ENCODE peak calls at places on chromosomes 7 and 10, in ten cellular contexts. U, T, P, X, N, R, Y, F, O and B are unnamed samples.

GRCh38 chr7:105648561-105649401 is 67.5 kb upstream of the EFCAB10 start:
- DNase-seq in U (peak; percentile 60), T (no peak), P (no peak), X (no peak), N (peak; percentile 10), R (no peak), Y (no peak), F (no peak), O (no peak), B (no peak)

GRCh38 chr10:111410740-111411139 is 333.9 kb downstream of the ADRA2A start:
- DNase-seq in U (no peak), T (no peak), P (no peak), X (no peak), N (no peak), R (no peak), Y (no peak), F (no peak), O (no peak), B (no peak)

GRCh38 chr10:22655312-22655973 is 58.9 kb downstream of the PIP4K2A start:
- DNase-seq in U (no peak), T (no peak), P (no peak), X (no peak), N (no peak), R (no peak), Y (no peak), F (peak; percentile 81), O (no peak), B (no peak)

GRCh38 chr7:158946329-158946728 is 90.0 kb downstream of the DYNC2I1 start:
- DNase-seq in U (no peak), T (no peak), P (no peak), X (no peak), N (no peak), R (no peak), Y (no peak), F (no peak), O (no peak), B (no peak)

GRCh38 chr7:133484135-133484534 is 231.3 kb downstream of the EXOC4 start:
- DNase-seq in U (no peak), T (no peak), P (no peak), X (no peak), N (no peak), R (no peak), Y (no peak), F (no peak), O (no peak), B (no peak)

GRCh38 chr7:92546856-92547497 is 18.4 kb downstream of the RBM48 start:
- DNase-seq in U (no peak), T (no peak), P (no peak), X (no peak), N (no peak), R (no peak), Y (no peak), F (no peak), O (no peak), B (no peak)

GRCh38 chr7:76193478-76193877 is 8.2 kb upstream of the SRRM3 start:
- DNase-seq in U (no peak), T (no peak), P (no peak), X (no peak), N (no peak), R (no peak), Y (no peak), F (no peak), O (no peak), B (no peak)

GRCh38 chr10:83612050-83612449 is 527.3 kb upstream of the GHITM start:
- DNase-seq in U (no peak), T (no peak), P (no peak), X (no peak), N (peak; percentile 48), R (no peak), Y (no peak), F (no peak), O (no peak), B (no peak)

GRCh38 chr7:94394399-94395140 is at the start of gene COL1A2:
- DNase-seq in U (peak; percentile 32), T (peak; percentile 77), P (no peak), X (peak; percentile 95), N (peak; percentile 32), R (no peak), Y (peak; percentile 16), F (no peak), O (peak; percentile 84), B (peak; percentile 51)

GRCh38 chr7:94396044-94396443 is 1.3 kb downstream of the COL1A2 start:
- DNase-seq in U (no peak), T (no peak), P (no peak), X (no peak), N (no peak), R (no peak), Y (peak; percentile 50), F (no peak), O (no peak), B (no peak)

GRCh38 chr7:94394058-94394398 is 667 bp upstream of the COL1A2 start:
- DNase-seq in U (no peak), T (no peak), P (no peak), X (no peak), N (no peak), R (no peak), Y (no peak), F (no peak), O (no peak), B (no peak)

GRCh38 chr7:94396606-94397005 is 1.9 kb downstream of the COL1A2 start:
- DNase-seq in U (no peak), T (no peak), P (no peak), X (no peak), N (no peak), R (no peak), Y (no peak), F (no peak), O (no peak), B (no peak)

GRCh38 chr7:94395141-94396041 is 696 bp downstream of the COL1A2 start:
- DNase-seq in U (peak; percentile 28), T (no peak), P (peak; percentile 37), X (no peak), N (peak; percentile 86), R (peak; percentile 51), Y (peak; percentile 85), F (peak; percentile 62), O (peak; percentile 59), B (no peak)
- TF ChIP-seq POLR2AphosphoS5 in U (peak; percentile 40), T (no peak), P (no peak), X (peak; percentile 64), N (no peak), R (no peak), Y (no peak), F (no peak), O (peak; percentile 46), B (peak; percentile 76)

DNA sequence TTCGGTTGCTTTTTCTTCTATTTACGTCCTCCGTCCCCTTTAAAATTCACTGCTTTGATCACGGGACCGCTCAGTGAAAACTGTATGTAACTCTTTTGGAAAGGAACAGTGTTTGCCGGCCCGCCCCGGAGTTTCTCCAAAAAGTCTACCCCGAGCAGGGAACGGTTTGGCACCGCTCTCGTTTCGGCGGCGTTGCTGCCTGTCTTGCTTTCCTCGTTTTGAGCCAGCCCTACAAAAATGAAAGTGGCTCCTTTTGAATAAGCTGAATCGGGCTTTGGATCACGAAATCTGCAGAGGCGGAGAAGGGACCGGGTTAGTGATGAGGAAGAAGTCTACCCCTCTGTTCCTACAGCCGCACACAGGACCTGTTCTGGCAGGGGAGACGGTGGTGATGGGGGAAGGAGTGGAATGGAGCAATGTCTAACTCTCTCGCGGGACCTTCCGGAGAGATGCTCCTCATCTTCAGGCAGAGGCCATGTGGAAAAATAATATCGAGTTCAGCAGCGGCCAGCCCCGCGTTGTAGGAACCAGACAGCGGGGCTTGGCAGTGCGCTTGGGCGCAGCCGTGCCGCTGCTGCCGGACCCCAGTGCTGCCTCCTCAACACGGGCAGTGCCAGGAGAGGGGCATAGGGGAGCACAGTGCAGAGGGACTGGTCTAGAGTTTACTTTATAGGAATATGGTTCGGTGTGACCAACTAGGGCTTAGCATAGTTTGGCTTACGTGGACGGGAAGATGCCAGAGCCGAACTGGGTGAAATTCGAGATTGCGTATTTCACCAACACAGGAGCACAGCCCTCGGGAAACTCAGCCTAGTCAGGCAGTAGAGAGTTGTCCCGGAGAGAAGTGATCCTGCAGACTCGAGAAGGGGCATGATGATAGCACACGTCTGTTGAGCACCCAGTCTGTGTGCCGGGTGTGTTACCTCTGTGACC is 1.4 kb downstream of the HTRA1 start:
- DNase-seq in U (no peak), T (no peak), P (no peak), X (no peak), N (peak; percentile 58), R (no peak), Y (no peak), F (no peak), O (peak; percentile 87), B (no peak)
- TF ChIP-seq POLR2AphosphoS5 in U (no peak), T (no peak), P (no peak), X (no peak), N (no peak), R (no peak), Y (no peak), F (no peak), O (no peak), B (no peak)

GRCh38 chr10:34626158-34626557 is 188.9 kb downstream of the PARD3 start:
- DNase-seq in U (no peak), T (no peak), P (no peak), X (no peak), N (no peak), R (no peak), Y (no peak), F (no peak), O (no peak), B (no peak)
- TF ChIP-seq POLR2AphosphoS5 in U (no peak), T (no peak), P (no peak), X (no peak), N (no peak), R (no peak), Y (no peak), F (no peak), O (no peak), B (no peak)

GRCh38 chr10:48731141-48731540 is 46.5 kb downstream of the WDFY4 start:
- DNase-seq in U (no peak), T (no peak), P (no peak), X (peak; percentile 60), N (no peak), R (no peak), Y (no peak), F (no peak), O (no peak), B (no peak)

GRCh38 chr10:48729222-48729621 is 44.5 kb downstream of the WDFY4 start:
- DNase-seq in U (no peak), T (no peak), P (no peak), X (peak; percentile 76), N (no peak), R (no peak), Y (no peak), F (no peak), O (no peak), B (no peak)

GRCh38 chr10:48729941-48730457 is 45.3 kb downstream of the WDFY4 start:
- DNase-seq in U (no peak), T (no peak), P (no peak), X (peak; percentile 75), N (no peak), R (no peak), Y (no peak), F (no peak), O (no peak), B (no peak)

GRCh38 chr10:48733329-48733728 is 48.7 kb downstream of the WDFY4 start:
- DNase-seq in U (no peak), T (no peak), P (no peak), X (peak; percentile 47), N (no peak), R (no peak), Y (no peak), F (no peak), O (no peak), B (no peak)

DNA sequence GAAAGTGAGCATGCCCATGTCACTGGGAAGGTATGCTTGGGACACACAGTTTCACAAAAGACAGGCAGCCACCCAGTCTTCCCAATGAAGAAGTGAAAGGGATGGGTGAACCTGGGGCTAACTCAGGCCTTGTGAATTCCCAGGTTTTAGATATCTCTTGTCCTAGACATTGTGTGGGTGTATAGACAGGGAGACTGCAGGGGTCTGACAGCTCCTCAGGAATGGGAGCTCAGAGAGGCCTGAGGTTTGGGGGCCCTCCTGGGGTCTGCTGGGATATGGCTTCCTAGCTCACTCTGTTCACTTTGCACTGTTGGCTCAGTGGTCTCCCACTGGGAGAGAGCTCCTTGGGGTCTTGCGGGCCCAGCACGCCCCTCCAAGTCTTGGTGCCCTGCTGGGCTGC is 47.0 kb downstream of the WDFY4 start:
- DNase-seq in U (no peak), T (no peak), P (no peak), X (peak; percentile 52), N (no peak), R (no peak), Y (no peak), F (no peak), O (no peak), B (no peak)
- TF ChIP-seq POLR2AphosphoS5 in U (no peak), T (no peak), P (no peak), X (no peak), N (no peak), R (no peak), Y (no peak), F (no peak), O (no peak), B (no peak)